ENCODE peak calls at places on chromosome 7, in four cellular contexts. One of them, this sample, is unnamed. For H3K4me1 and H3K27me3, the result is how much of the 10 kb centered on the place peaks cover.

GRCh38 chr7:80823066-80823465 is 95.8 kb downstream of the SEMA3C start:
- DNase-seq in sigmoid colon: no peak
- DNase-seq in transverse colon: no peak
- DNase-seq in heart right ventricle: no peak
- DNase-seq in this sample: no peak

GRCh38 chr7:26200113-26200443 is 468 bp downstream of the HNRNPA2B1 start:
- DNase-seq in heart right ventricle: peak
- DNase-seq in transverse colon: peak
- DNase-seq in sigmoid colon: peak
- DNase-seq in this sample: no peak

GRCh38 chr7:156465186-156465585 is 175.4 kb upstream of the RNF32 start:
- DNase-seq in transverse colon: no peak
- DNase-seq in sigmoid colon: no peak
- DNase-seq in heart right ventricle: no peak
- DNase-seq in this sample: no peak

GRCh38 chr7:90945104-90945752 is 319.0 kb upstream of the FZD1 start:
- DNase-seq in transverse colon: no peak
- DNase-seq in sigmoid colon: no peak
- DNase-seq in heart right ventricle: peak
- DNase-seq in this sample: no peak

GRCh38 chr7:154676422-154677073 is 326.4 kb downstream of the PAXIP1 start:
- DNase-seq in heart right ventricle: no peak
- DNase-seq in transverse colon: peak
- DNase-seq in sigmoid colon: no peak
- DNase-seq in this sample: no peak

GRCh38 chr7:11951909-11952308 is 119.9 kb upstream of the THSD7A start:
- DNase-seq in heart right ventricle: no peak
- DNase-seq in sigmoid colon: no peak
- DNase-seq in transverse colon: no peak
- DNase-seq in this sample: no peak

GRCh38 chr7:158560386-158560785 is 27.2 kb downstream of the PTPRN2 start:
- DNase-seq in sigmoid colon: no peak
- DNase-seq in transverse colon: no peak
- DNase-seq in heart right ventricle: no peak
- DNase-seq in this sample: no peak

GRCh38 chr7:113263749-113264148 is 145.4 kb upstream of the SMIM30 start:
- DNase-seq in transverse colon: no peak
- DNase-seq in heart right ventricle: no peak
- DNase-seq in sigmoid colon: no peak
- DNase-seq in this sample: no peak

GRCh38 chr7:5350600-5351385 is 68.0 kb downstream of the SLC29A4 start:
- DNase-seq in sigmoid colon: no peak
- DNase-seq in heart right ventricle: no peak
- DNase-seq in transverse colon: no peak
- DNase-seq in this sample: no peak

GRCh38 chr7:76051840-76052239 is 3.9 kb downstream of the MDH2 start:
- DNase-seq in sigmoid colon: no peak
- DNase-seq in transverse colon: no peak
- DNase-seq in heart right ventricle: no peak
- DNase-seq in this sample: no peak

GRCh38 chr7:150931199-150931869 is 46.8 kb downstream of the KCNH2 start:
- DNase-seq in transverse colon: no peak
- DNase-seq in sigmoid colon: no peak
- DNase-seq in heart right ventricle: no peak
- DNase-seq in this sample: no peak

GRCh38 chr7:137003606-137004005 is 135.2 kb downstream of the CHRM2 start:
- DNase-seq in transverse colon: no peak
- DNase-seq in heart right ventricle: no peak
- DNase-seq in sigmoid colon: no peak
- DNase-seq in this sample: no peak

GRCh38 chr7:20439384-20439783 is 108.7 kb downstream of the ITGB8 start:
- DNase-seq in transverse colon: no peak
- DNase-seq in heart right ventricle: no peak
- DNase-seq in sigmoid colon: no peak
- DNase-seq in this sample: no peak

GRCh38 chr7:23055582-23056178 is 41.8 kb upstream of the HYCC1 start:
- DNase-seq in heart right ventricle: peak
- DNase-seq in sigmoid colon: no peak
- DNase-seq in transverse colon: peak
- DNase-seq in this sample: no peak

GRCh38 chr7:34928052-34928451 is 109.2 kb downstream of the DPY19L1 start:
- DNase-seq in sigmoid colon: no peak
- DNase-seq in transverse colon: peak
- DNase-seq in heart right ventricle: no peak
- DNase-seq in this sample: no peak

GRCh38 chr7:47145326-47145725 is 436.6 kb downstream of the TNS3 start:
- DNase-seq in transverse colon: no peak
- DNase-seq in heart right ventricle: no peak
- DNase-seq in sigmoid colon: no peak
- DNase-seq in this sample: no peak

GRCh38 chr7:23490357-23491131 is 20.3 kb upstream of the IGF2BP3 start:
- DNase-seq in sigmoid colon: peak
- DNase-seq in heart right ventricle: peak
- DNase-seq in transverse colon: peak
- DNase-seq in this sample: no peak

GRCh38 chr7:4129481-4130122 is 552.5 kb upstream of the FOXK1 start:
- DNase-seq in transverse colon: no peak
- DNase-seq in sigmoid colon: peak
- DNase-seq in heart right ventricle: no peak
- DNase-seq in this sample: no peak

GRCh38 chr7:138979988-138980574 is 1.1 kb downstream of the KIAA1549 start:
- DNase-seq in transverse colon: no peak
- DNase-seq in heart right ventricle: no peak
- DNase-seq in sigmoid colon: no peak
- DNase-seq in this sample: no peak

GRCh38 chr7:1536768-1537630 is 6.5 kb downstream of the MAFK start:
- DNase-seq in transverse colon: peak
- DNase-seq in heart right ventricle: peak
- DNase-seq in sigmoid colon: peak
- DNase-seq in this sample: peak

GRCh38 chr7:105787793-105788192 is 88.6 kb downstream of the ATXN7L1 start:
- DNase-seq in heart right ventricle: no peak
- DNase-seq in transverse colon: peak
- DNase-seq in sigmoid colon: no peak
- DNase-seq in this sample: no peak

GRCh38 chr7:4006687-4007086 is 675.4 kb upstream of the FOXK1 start:
- DNase-seq in heart right ventricle: no peak
- DNase-seq in transverse colon: no peak
- DNase-seq in sigmoid colon: peak
- DNase-seq in this sample: no peak

GRCh38 chr7:87510430-87510875 is 35.0 kb upstream of the ABCB4 start:
- DNase-seq in sigmoid colon: no peak
- DNase-seq in transverse colon: no peak
- DNase-seq in heart right ventricle: no peak
- DNase-seq in this sample: no peak

GRCh38 chr7:114533151-114533550 is 118.5 kb downstream of the FOXP2 start:
- DNase-seq in heart right ventricle: no peak
- DNase-seq in sigmoid colon: no peak
- DNase-seq in transverse colon: no peak
- DNase-seq in this sample: no peak

GRCh38 chr7:74026406-74027123 is 1.4 kb upstream of the ELN start:
- DNase-seq in transverse colon: peak
- DNase-seq in heart right ventricle: peak
- DNase-seq in sigmoid colon: peak
- DNase-seq in this sample: peak

GRCh38 chr7:114663502-114663901 is 248.9 kb downstream of the FOXP2 start:
- DNase-seq in heart right ventricle: no peak
- DNase-seq in sigmoid colon: no peak
- DNase-seq in transverse colon: peak
- DNase-seq in this sample: no peak

GRCh38 chr7:121153411-121153810 is 164.9 kb downstream of the CPED1 start:
- DNase-seq in sigmoid colon: no peak
- DNase-seq in heart right ventricle: no peak
- DNase-seq in transverse colon: no peak
- DNase-seq in this sample: no peak

GRCh38 chr7:113292105-113292504 is 173.8 kb upstream of the SMIM30 start:
- DNase-seq in heart right ventricle: no peak
- DNase-seq in transverse colon: no peak
- DNase-seq in sigmoid colon: no peak
- DNase-seq in this sample: no peak

GRCh38 chr7:54837761-54838539 is 78.9 kb upstream of the SEC61G start:
- DNase-seq in sigmoid colon: no peak
- DNase-seq in heart right ventricle: no peak
- DNase-seq in transverse colon: no peak
- DNase-seq in this sample: no peak
- H3K4me1 ChIP-seq in sigmoid colon: under half
- H3K4me1 ChIP-seq in heart right ventricle: under half
- H3K4me1 ChIP-seq in transverse colon: under half
- H3K4me1 ChIP-seq in this sample: under half

DNA sequence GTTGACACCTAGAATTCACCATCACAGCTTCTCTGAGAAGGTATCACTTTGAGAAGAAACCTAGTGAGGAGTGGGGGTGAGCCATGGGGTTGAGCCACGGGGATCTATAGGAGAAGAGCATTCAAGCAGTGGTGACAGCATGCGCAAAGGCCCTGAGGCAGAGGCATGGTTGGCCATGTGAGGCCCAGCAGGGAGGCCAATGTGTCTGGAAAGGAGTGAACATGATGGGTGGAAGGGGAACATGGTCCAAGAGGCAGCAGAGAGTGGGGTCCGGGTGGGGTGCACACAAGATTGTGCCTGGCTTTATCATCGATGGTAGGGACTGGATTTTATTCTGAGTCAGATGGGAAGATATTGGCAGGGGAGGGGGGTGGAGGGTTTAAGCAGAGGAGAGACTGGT is 36.0 kb upstream of the LEP start:
- DNase-seq in transverse colon: no peak
- DNase-seq in heart right ventricle: no peak
- DNase-seq in sigmoid colon: no peak
- DNase-seq in this sample: no peak
- H3K27me3 ChIP-seq in transverse colon: half or more
- H3K27me3 ChIP-seq in heart right ventricle: under half
- H3K27me3 ChIP-seq in sigmoid colon: under half
- H3K27me3 ChIP-seq in this sample: under half

GRCh38 chr7:99325597-99326407 is at the start of gene ARPC1A:
- DNase-seq in sigmoid colon: peak
- DNase-seq in heart right ventricle: peak
- DNase-seq in transverse colon: peak
- DNase-seq in this sample: peak
- H3K4me3 ChIP-seq in sigmoid colon: peak
- H3K4me3 ChIP-seq in heart right ventricle: peak
- H3K4me3 ChIP-seq in transverse colon: peak
- H3K4me3 ChIP-seq in this sample: peak

DNA sequence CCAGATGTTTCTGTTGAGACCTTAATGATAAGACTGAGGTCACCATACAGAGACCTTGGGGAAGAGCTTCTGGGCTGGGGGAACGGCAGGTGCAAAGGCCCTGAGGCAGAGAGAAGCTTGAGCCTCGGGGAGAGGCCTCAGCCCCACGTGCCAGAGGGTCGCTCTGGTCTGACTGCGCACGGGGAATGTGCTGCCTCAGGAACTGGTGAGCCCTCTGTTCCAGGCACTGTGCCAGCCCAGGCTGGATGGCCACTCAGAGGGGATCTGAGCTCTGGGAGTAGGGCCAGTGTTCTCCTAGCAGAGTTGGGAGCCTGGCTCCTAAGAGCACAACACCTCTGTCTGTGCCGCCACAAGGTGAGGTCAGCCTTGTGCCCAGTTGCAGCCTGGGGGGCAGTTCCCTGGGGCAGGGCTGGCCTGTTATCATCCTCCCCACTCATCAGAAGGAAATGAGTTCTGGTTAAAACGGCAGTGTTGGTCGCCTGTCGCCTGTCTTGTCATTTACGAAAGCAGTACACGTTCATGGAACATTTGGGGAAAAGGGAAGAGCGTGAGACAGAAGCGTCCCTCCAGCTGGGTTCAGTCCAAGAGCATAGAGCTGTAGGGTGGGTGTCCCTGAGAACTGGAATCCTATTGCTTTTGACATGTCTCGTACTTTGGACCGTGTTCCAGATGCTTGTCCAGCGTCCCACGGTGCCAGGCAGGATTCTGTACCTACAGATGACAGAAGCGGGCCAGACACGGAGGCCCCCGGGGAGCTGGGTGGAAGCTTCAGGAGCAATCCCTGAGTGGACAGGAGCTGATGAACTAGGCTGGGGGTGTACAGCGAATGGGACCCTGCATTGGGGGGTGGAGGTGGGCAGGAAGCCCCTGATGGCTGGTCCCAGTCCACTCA is 4.3 kb downstream of the TTYH3 start:
- DNase-seq in heart right ventricle: peak
- DNase-seq in sigmoid colon: peak
- DNase-seq in transverse colon: no peak
- DNase-seq in this sample: no peak
- H3K4me1 ChIP-seq in heart right ventricle: half or more
- H3K4me1 ChIP-seq in sigmoid colon: half or more
- H3K4me1 ChIP-seq in transverse colon: under half
- H3K4me1 ChIP-seq in this sample: under half

GRCh38 chr7:128366290-128366689 is 4.8 kb upstream of the PRRT4 start:
- DNase-seq in transverse colon: no peak
- DNase-seq in sigmoid colon: peak
- DNase-seq in heart right ventricle: no peak
- DNase-seq in this sample: no peak
- H3K27me3 ChIP-seq in transverse colon: under half
- H3K27me3 ChIP-seq in sigmoid colon: under half
- H3K27me3 ChIP-seq in heart right ventricle: under half
- H3K27me3 ChIP-seq in this sample: under half

DNA sequence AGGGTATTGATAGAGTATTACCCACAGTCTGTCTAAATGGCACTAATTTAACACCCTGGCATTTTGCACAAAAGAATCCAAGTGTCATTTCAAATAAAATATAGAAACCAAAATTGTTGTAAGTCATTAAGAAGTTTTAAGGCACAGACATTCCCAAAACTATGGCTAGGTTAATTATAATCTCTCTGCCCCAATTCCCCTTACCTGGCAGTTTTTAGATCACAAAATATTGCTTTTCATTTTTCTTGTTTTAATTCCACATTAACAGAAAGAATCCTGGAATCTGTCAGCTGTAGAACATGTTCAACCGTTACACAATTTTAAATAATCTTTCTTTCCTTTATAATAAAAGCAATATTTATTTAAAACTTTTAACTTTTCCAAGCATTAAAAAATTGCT is 56.1 kb upstream of the PALS2 start:
- DNase-seq in sigmoid colon: no peak
- DNase-seq in transverse colon: no peak
- DNase-seq in heart right ventricle: no peak
- DNase-seq in this sample: no peak
- H3K4me3 ChIP-seq in sigmoid colon: no peak
- H3K4me3 ChIP-seq in transverse colon: no peak
- H3K4me3 ChIP-seq in heart right ventricle: no peak
- H3K4me3 ChIP-seq in this sample: no peak

GRCh38 chr7:132292803-132293202 is 283.5 kb downstream of the PLXNA4 start:
- DNase-seq in sigmoid colon: no peak
- DNase-seq in transverse colon: no peak
- DNase-seq in heart right ventricle: no peak
- DNase-seq in this sample: no peak

GRCh38 chr7:132298782-132299181 is 277.5 kb downstream of the PLXNA4 start:
- DNase-seq in sigmoid colon: no peak
- DNase-seq in heart right ventricle: no peak
- DNase-seq in transverse colon: no peak
- DNase-seq in this sample: no peak

GRCh38 chr7:132295198-132295597 is 281.1 kb downstream of the PLXNA4 start:
- DNase-seq in heart right ventricle: no peak
- DNase-seq in transverse colon: no peak
- DNase-seq in sigmoid colon: no peak
- DNase-seq in this sample: no peak

GRCh38 chr7:132300599-132300998 is 275.7 kb downstream of the PLXNA4 start:
- DNase-seq in sigmoid colon: no peak
- DNase-seq in transverse colon: no peak
- DNase-seq in heart right ventricle: no peak
- DNase-seq in this sample: no peak

GRCh38 chr7:132296820-132297219 is 279.4 kb downstream of the PLXNA4 start:
- DNase-seq in transverse colon: no peak
- DNase-seq in sigmoid colon: no peak
- DNase-seq in heart right ventricle: no peak
- DNase-seq in this sample: no peak
- H3K4me1 ChIP-seq in transverse colon: under half
- H3K4me1 ChIP-seq in sigmoid colon: under half
- H3K4me1 ChIP-seq in heart right ventricle: under half
- H3K4me1 ChIP-seq in this sample: under half